ENCODE peak calls at places on chromosomes 12 and 14, in seven cellular contexts. Z is upper lobe of left lung, X is uterus, Y is ovary, D is A549, W is sigmoid colon, L is endothelial cell of umbilical vein. V is an unnamed sample.
A peak's percentile ranks its signal among the peaks of the same experiment; 100 is the strongest.

GRCh38 chr12:117850048-117850447 is 118.7 kb downstream of the KSR2 start:
- DNase-seq in L (peak; percentile 54), W (no peak), X (no peak), D (peak; percentile 80), Z (no peak), Y (no peak), V (peak; percentile 40)

GRCh38 chr12:2984249-2984648 is 25.1 kb downstream of the TEAD4 start:
- DNase-seq in X (no peak), D (no peak), Z (no peak), L (no peak), Y (no peak), W (no peak), V (no peak)

GRCh38 chr14:34710006-34710405 is 4.4 kb downstream of the CFL2 start:
- DNase-seq in Z (no peak), D (no peak), L (peak; percentile 59), W (no peak), X (no peak), Y (no peak), V (no peak)

GRCh38 chr12:113135178-113136127 is at the start of gene RASAL1:
- DNase-seq in Z (peak; percentile 89), W (no peak), L (no peak), X (no peak), Y (no peak), D (peak; percentile 86), V (no peak)

GRCh38 chr12:16691624-16692023 is 85.7 kb upstream of the LMO3 start:
- DNase-seq in D (no peak), Y (no peak), W (no peak), X (no peak), L (no peak), Z (no peak), V (no peak)

GRCh38 chr14:69077841-69078240 is 75.1 kb downstream of the DCAF5 start:
- DNase-seq in X (no peak), Z (no peak), D (peak; percentile 31), Y (no peak), L (peak; percentile 76), W (no peak), V (peak; percentile 26)

GRCh38 chr12:47307680-47308399 is 228.1 kb upstream of the AMIGO2 start:
- DNase-seq in D (peak; percentile 49), X (no peak), W (no peak), Y (no peak), L (peak; percentile 66), Z (no peak), V (peak; percentile 16)

GRCh38 chr14:22333408-22334274 is 255.4 kb downstream of the DAD1 start:
- DNase-seq in W (no peak), Y (no peak), Z (no peak), L (peak; percentile 52), X (no peak), D (peak; percentile 73), V (peak; percentile 1)

GRCh38 chr12:116525418-116526001 is 33.7 kb upstream of the MAP1LC3B2 start:
- DNase-seq in L (peak; percentile 74), W (peak; percentile 92), X (peak; percentile 82), D (peak; percentile 72), Z (no peak), Y (peak; percentile 63), V (no peak)

GRCh38 chr12:82880442-82880901 is 193.8 kb downstream of the TMTC2 start:
- DNase-seq in D (no peak), L (peak; percentile 59), Z (no peak), W (no peak), X (no peak), Y (no peak), V (no peak)

GRCh38 chr12:111505601-111506036 is 93.5 kb downstream of the ATXN2 start:
- DNase-seq in D (no peak), W (no peak), Z (no peak), X (no peak), L (no peak), Y (no peak), V (no peak)

GRCh38 chr14:104509673-104510072 is 69.9 kb upstream of the C14orf180 start:
- DNase-seq in X (no peak), Z (peak; percentile 49), Y (no peak), D (no peak), L (no peak), W (no peak), V (no peak)

GRCh38 chr14:104940526-104941150 is 16.0 kb downstream of the PLD4 start:
- DNase-seq in D (no peak), W (peak; percentile 32), Y (no peak), Z (no peak), L (no peak), X (peak; percentile 8), V (no peak)

GRCh38 chr12:79567164-79567563 is 123.6 kb downstream of the PAWR start:
- DNase-seq in X (no peak), W (no peak), D (no peak), Y (no peak), L (peak; percentile 48), Z (no peak), V (no peak)

GRCh38 chr14:99249389-99249788 is 22.6 kb downstream of the BCL11B start:
- DNase-seq in D (no peak), L (no peak), Z (no peak), X (no peak), W (no peak), Y (no peak), V (no peak)

GRCh38 chr14:106347890-106348755 is 821.7 kb downstream of the TMEM121 start:
- DNase-seq in Y (no peak), W (no peak), Z (no peak), L (no peak), X (no peak), D (no peak), V (no peak)

GRCh38 chr14:104743461-104744380 is 9.2 kb upstream of the SIVA1 start:
- DNase-seq in Z (no peak), L (no peak), Y (no peak), X (no peak), W (no peak), D (no peak), V (no peak)

GRCh38 chr14:22419620-22420019 is 169.4 kb downstream of the DAD1 start:
- DNase-seq in Z (no peak), L (peak; percentile 16), W (no peak), Y (no peak), D (no peak), X (no peak), V (no peak)

GRCh38 chr12:2891240-2892053 is 756 bp downstream of the TULP3 start:
- DNase-seq in Y (no peak), W (peak; percentile 84), X (peak; percentile 56), D (peak; percentile 38), Z (no peak), L (peak; percentile 72), V (peak; percentile 42)

GRCh38 chr14:61567838-61568571 is 127.3 kb upstream of the HIF1A start:
- DNase-seq in X (no peak), W (no peak), Y (no peak), D (no peak), Z (no peak), L (no peak), V (no peak)

GRCh38 chr14:56857206-56857605 is 46.9 kb upstream of the OTX2 start:
- DNase-seq in W (no peak), Z (no peak), D (no peak), Y (no peak), X (no peak), L (no peak), V (no peak)

GRCh38 chr14:21264025-21264801 is 5.0 kb downstream of the HNRNPC start:
- DNase-seq in W (no peak), L (peak; percentile 51), Z (no peak), Y (no peak), D (no peak), X (no peak), V (no peak)

GRCh38 chr12:2265461-2266167 is 212.8 kb downstream of the CACNA1C start:
- DNase-seq in Y (peak; percentile 11), L (no peak), W (no peak), Z (no peak), X (no peak), D (no peak), V (no peak)

DNA sequence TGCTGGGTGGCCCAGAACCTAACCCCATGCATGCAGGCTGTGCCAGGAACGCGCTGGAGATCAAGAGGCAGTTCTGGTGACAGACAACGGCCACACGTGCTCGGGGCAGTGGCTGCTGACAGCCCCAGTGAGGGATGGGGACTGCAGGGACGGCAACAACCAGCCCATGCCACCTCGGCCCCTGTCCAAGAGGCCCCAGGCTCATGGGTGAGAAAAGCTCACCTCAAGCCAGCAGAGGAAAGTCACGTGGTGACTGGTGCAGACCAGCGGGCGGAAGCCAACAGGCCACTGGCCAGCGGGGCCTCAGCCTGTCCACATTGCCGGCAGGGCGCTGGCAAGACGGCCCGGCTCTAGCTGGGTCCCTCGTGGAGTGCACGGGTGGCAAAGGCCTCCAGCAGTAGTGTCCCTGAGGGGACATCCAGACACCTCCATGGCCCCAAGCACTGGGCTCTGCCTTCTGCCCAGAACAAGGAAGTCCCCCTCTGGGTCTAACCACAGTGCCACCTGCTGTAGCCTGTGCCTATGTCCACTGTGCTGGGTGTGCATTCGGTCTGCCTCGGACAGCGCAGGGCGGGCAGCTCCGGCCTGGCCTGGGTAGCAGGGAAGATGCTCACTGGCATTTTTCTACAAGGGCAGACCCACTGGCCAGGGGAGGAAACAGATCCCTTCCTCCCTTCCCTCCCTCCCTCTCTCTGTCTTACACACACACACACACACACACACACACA is 134.1 kb downstream of the NCOR2 start:
- DNase-seq in Y (no peak), X (no peak), L (no peak), W (no peak), D (no peak), Z (peak; percentile 84), V (no peak)
- TF ChIP-seq POLR2A in Y (no peak), X (no peak), L (no peak), W (no peak), D (no peak), Z (no peak), V (no peak)

GRCh38 chr14:88342980-88343379 is 19.9 kb upstream of the KCNK10 start:
- DNase-seq in Z (no peak), X (no peak), Y (no peak), D (no peak), L (no peak), W (no peak), V (no peak)

GRCh38 chr14:88340357-88340756 is 17.3 kb upstream of the KCNK10 start:
- DNase-seq in X (no peak), W (no peak), D (no peak), Y (no peak), L (no peak), Z (no peak), V (no peak)

GRCh38 chr14:88346048-88346639 is 23.1 kb upstream of the KCNK10 start:
- DNase-seq in D (no peak), W (no peak), Y (no peak), Z (no peak), L (no peak), X (no peak), V (no peak)
- TF ChIP-seq POLR2A in D (no peak), W (no peak), Y (no peak), Z (no peak), L (no peak), X (no peak), V (no peak)

GRCh38 chr12:57514720-57515467 is 5.4 kb downstream of the DDIT3 start:
- DNase-seq in D (no peak), X (no peak), W (no peak), Z (no peak), L (no peak), Y (no peak), V (no peak)
- TF ChIP-seq POLR2A in D (no peak), X (no peak), W (no peak), Z (no peak), L (no peak), Y (no peak), V (no peak)

DNA sequence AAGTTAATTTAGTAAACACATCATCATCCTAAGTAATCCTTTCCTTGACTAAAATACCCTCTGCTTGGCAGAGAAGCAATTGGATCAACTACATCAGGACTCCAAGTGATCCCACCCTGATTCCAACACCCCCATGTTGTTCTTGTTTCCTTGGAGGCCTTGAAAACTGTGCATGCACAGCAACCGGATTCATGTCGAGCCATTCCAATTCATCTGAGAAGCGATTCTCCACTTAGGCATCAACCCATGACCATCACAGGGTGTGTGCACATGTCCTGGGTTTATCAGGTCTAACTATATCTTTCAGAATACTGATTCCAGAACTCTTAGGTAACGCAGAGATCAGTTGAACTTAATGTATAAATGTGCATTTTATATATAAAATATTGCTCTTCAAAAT is 163.0 kb downstream of the NAV3 start:
- DNase-seq in L (no peak), X (no peak), Z (no peak), W (no peak), D (no peak), Y (no peak), V (no peak)
- TF ChIP-seq POLR2A in L (no peak), X (no peak), Z (no peak), W (no peak), D (no peak), Y (no peak), V (no peak)

V was measured in H54.